ENCODE peak calls at places on chromosome 16, in seven cellular contexts. D is HepG2, S is HCT116, Y is K562, E is GM12878, A is SK-N-SH, F is H1. M is an unnamed sample.

GRCh38 chr16:27853101-27853500 is 210.4 kb downstream of the GSG1L start:
- DNase-seq in A (no peak), E (no peak), D (no peak), Y (no peak), S (no peak), F (no peak), M (no peak)

GRCh38 chr16:81646561-81646960 is 132.5 kb upstream of the PLCG2 start:
- DNase-seq in D (no peak), Y (no peak), F (no peak), E (no peak), S (no peak), A (no peak), M (no peak)

GRCh38 chr16:53123753-53124152 is 69.0 kb downstream of the CHD9 start:
- DNase-seq in F (no peak), D (no peak), S (no peak), E (no peak), A (no peak), Y (no peak), M (no peak)

GRCh38 chr16:29819506-29819905 is 756 bp upstream of the MVP start:
- DNase-seq in Y (no peak), S (no peak), E (no peak), D (no peak), A (no peak), F (no peak), M (peak; percentile 50)

GRCh38 chr16:54048994-54049929 is 237.3 kb downstream of the IRX3 start:
- DNase-seq in D (no peak), S (no peak), A (peak; percentile 44), Y (no peak), F (peak; percentile 50), E (no peak), M (no peak)

GRCh38 chr16:22109258-22109898 is 17.0 kb downstream of the VWA3A start:
- DNase-seq in A (no peak), F (no peak), D (no peak), S (no peak), Y (no peak), E (no peak), M (no peak)

GRCh38 chr16:6066601-6067000 is 969.0 kb upstream of the EEF2KMT start:
- DNase-seq in E (no peak), S (no peak), Y (no peak), F (no peak), A (no peak), D (no peak), M (no peak)

GRCh38 chr16:81424761-81425160 is 19.8 kb upstream of the CMIP start:
- DNase-seq in E (peak; percentile 68), A (no peak), Y (no peak), F (no peak), D (no peak), S (no peak), M (no peak)

GRCh38 chr16:19167710-19168172 is 299 bp upstream of the SYT17 start:
- DNase-seq in S (peak; percentile 60), F (peak; percentile 50), A (peak; percentile 93), E (no peak), D (peak; percentile 60), Y (peak; percentile 72), M (peak; percentile 86)

GRCh38 chr16:3461120-3461519 is 17.6 kb downstream of the NAA60 start:
- DNase-seq in Y (no peak), S (no peak), A (no peak), D (no peak), F (no peak), E (no peak), M (no peak)

GRCh38 chr16:78735337-78735736 is 635.9 kb downstream of the WWOX start:
- DNase-seq in A (no peak), F (no peak), S (no peak), D (no peak), Y (no peak), E (no peak), M (no peak)

GRCh38 chr16:10240854-10241613 is 58.8 kb upstream of the GRIN2A start:
- DNase-seq in A (no peak), Y (peak; percentile 29), S (no peak), D (no peak), F (no peak), E (no peak), M (no peak)

GRCh38 chr16:65202461-65202860 is 80.6 kb upstream of the CDH11 start:
- DNase-seq in S (no peak), A (no peak), Y (no peak), E (no peak), D (no peak), F (no peak), M (no peak)

GRCh38 chr16:9262941-9263340 is 171.5 kb downstream of the HAPSTR1 start:
- DNase-seq in E (no peak), A (no peak), F (no peak), D (no peak), Y (no peak), S (no peak), M (no peak)

GRCh38 chr16:78984887-78985464 is 615.6 kb downstream of the MAF start:
- DNase-seq in Y (no peak), E (no peak), F (no peak), S (no peak), A (peak; percentile 68), D (peak; percentile 74), M (no peak)

GRCh38 chr16:57728336-57729181 is 7.0 kb upstream of the KATNB1 start:
- DNase-seq in A (no peak), F (no peak), Y (no peak), E (no peak), D (no peak), S (no peak), M (no peak)

GRCh38 chr16:58732545-58733247 is 1.4 kb downstream of the GOT2 start:
- DNase-seq in F (no peak), A (no peak), S (no peak), E (no peak), D (no peak), Y (no peak), M (no peak)

GRCh38 chr16:35795361-35796029 is 2336.1 kb downstream of the TP53TG3F start:
- DNase-seq in Y (no peak), D (no peak), A (peak; percentile 63), F (no peak), S (no peak), E (no peak), M (peak; percentile 53)

GRCh38 chr16:50121278-50121677 is 31.8 kb upstream of the TENT4B start:
- DNase-seq in S (no peak), D (no peak), Y (no peak), E (peak; percentile 47), A (no peak), F (no peak), M (no peak)
- TF ChIP-seq JUND in S (no peak), D (no peak), Y (no peak), E (no peak), A (no peak), F (no peak), M (no peak)

GRCh38 chr16:13305019-13305755 is 403.8 kb downstream of the SHISA9 start:
- DNase-seq in F (no peak), S (no peak), E (no peak), D (no peak), A (no peak), Y (no peak), M (no peak)
- TF ChIP-seq JUND in F (no peak), S (no peak), E (no peak), D (no peak), A (no peak), Y (no peak), M (no peak)

GRCh38 chr16:23595246-23595950 is 718 bp downstream of the NDUFAB1 start:
- DNase-seq in Y (no peak), A (peak; percentile 20), S (no peak), D (peak; percentile 61), F (no peak), E (no peak), M (no peak)

GRCh38 chr16:23594186-23594585 is 1.9 kb downstream of the NDUFAB1 start:
- DNase-seq in A (no peak), S (no peak), D (no peak), F (no peak), E (no peak), Y (no peak), M (no peak)

GRCh38 chr16:23595951-23596720 is at the start of gene NDUFAB1:
- DNase-seq in Y (peak; percentile 88), F (peak; percentile 43), A (peak; percentile 93), S (peak; percentile 67), D (peak; percentile 91), E (peak; percentile 51), M (peak; percentile 92)

GRCh38 chr16:23597003-23597756 is 1.1 kb upstream of the NDUFAB1 start:
- DNase-seq in A (peak; percentile 42), D (peak; percentile 71), E (no peak), Y (peak; percentile 74), S (peak; percentile 50), F (peak; percentile 33), M (peak; percentile 21)
- TF ChIP-seq JUND in A (no peak), D (no peak), E (no peak), Y (peak; percentile 45), S (no peak), F (no peak), M (no peak)

GRCh38 chr16:73214825-73215481 is 167.0 kb upstream of the ZFHX3 start:
- DNase-seq in S (no peak), Y (no peak), E (no peak), F (no peak), D (no peak), A (no peak), M (no peak)
- TF ChIP-seq JUND in S (no peak), Y (no peak), E (no peak), F (no peak), D (no peak), A (peak; percentile 70), M (no peak)

DNA sequence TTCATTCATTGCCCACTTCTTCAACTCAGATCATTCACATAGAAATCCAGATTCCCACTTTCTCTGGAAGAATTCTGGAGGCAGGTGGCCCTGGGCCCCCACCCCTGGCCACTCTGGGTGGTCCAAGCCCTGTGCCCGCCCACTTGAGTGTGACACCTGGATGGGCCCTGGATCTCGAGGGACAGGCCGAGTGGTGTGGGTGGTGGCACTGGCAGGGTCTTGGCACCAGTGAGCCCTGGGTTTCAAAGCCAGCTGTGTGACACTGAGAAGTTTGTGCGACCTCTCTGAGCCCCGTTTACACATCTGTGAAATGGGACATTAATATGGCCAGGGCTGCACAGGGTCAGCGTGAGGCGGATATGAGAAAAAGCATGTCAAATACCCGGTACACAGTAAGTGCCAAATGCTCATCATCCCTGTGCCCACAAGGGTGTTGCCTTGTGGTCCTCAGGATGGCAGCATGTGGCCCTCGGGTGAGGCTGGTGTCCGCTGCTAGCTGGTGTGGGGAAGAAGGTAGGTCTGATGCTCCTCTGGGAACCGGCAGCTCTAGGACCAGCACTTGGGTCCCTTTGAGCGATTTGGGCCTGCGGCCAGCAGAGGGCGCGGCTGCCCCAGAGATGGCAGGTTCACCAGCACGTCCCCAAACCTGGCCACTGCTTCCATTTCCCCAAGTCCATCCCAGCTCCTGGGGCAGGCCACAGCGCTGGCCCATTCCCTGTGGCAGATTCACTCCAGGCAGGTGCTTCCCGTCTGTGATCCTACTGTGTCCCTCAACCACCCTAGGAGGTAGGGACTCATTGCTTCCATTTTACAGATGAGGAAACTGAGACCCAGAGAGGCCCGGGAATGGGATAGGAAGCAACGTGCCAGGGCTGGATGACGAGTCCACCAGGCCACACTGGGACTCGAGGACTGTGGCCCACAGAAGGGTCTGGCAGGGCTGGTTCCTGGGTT is 3.6 kb downstream of the OSGIN1 start:
- DNase-seq in A (peak; percentile 88), Y (peak; percentile 79), E (peak; percentile 5), S (peak; percentile 75), F (peak; percentile 76), D (peak; percentile 70), M (peak; percentile 92)
- TF ChIP-seq JUND in A (no peak), Y (no peak), E (no peak), S (no peak), F (no peak), D (no peak), M (no peak)

GRCh38 chr16:1770328-1771071 is 843 bp downstream of the NME3 start:
- DNase-seq in F (no peak), E (no peak), A (peak; percentile 76), D (no peak), S (peak; percentile 62), Y (no peak), M (peak; percentile 41)
- TF ChIP-seq JUND in F (no peak), E (no peak), A (no peak), D (no peak), S (no peak), Y (no peak), M (no peak)